ENCODE peak calls at places on chromosomes 1 and 21, in five cellular contexts. N is IMR-90, Y is H1, F is K562, U is HepG2. J is an unnamed sample.

GRCh38 chr1:1599919-1600860 is at the start of gene FNDC10:
- DNase-seq in N (no peak), Y (peak; percentile 68), F (peak; percentile 79), U (no peak), J (no peak)

GRCh38 chr1:177243773-177244172 is 73.0 kb downstream of the BRINP2 start:
- DNase-seq in N (no peak), Y (no peak), F (no peak), U (no peak), J (no peak)

GRCh38 chr1:110425611-110426152 is 18.2 kb upstream of the LAMTOR5 start:
- DNase-seq in N (no peak), Y (no peak), F (no peak), U (no peak), J (no peak)

GRCh38 chr1:47694011-47694890 is 256.4 kb downstream of the FOXD2 start:
- DNase-seq in N (no peak), Y (peak; percentile 27), F (no peak), U (no peak), J (no peak)

GRCh38 chr21:27505516-27505915 is 538.6 kb upstream of the ADAMTS5 start:
- DNase-seq in N (peak; percentile 70), Y (no peak), F (no peak), U (no peak), J (no peak)

GRCh38 chr1:6848816-6849215 is 63.6 kb downstream of the CAMTA1 start:
- DNase-seq in N (no peak), Y (no peak), F (no peak), U (no peak), J (no peak)

GRCh38 chr1:117656202-117656641 is 50.4 kb downstream of the TENT5C start:
- DNase-seq in N (no peak), Y (no peak), F (peak; percentile 40), U (no peak), J (no peak)

GRCh38 chr21:34544032-34544496 is 32.1 kb upstream of the KCNE1 start:
- DNase-seq in N (peak; percentile 75), Y (peak; percentile 72), F (peak; percentile 83), U (peak; percentile 88), J (peak; percentile 53)

GRCh38 chr21:44654576-44654950 is at the start of gene KRTAP12-4:
- DNase-seq in N (no peak), Y (no peak), F (no peak), U (no peak), J (no peak)

GRCh38 chr21:44656868-44657267 is 864 bp upstream of the KRTAP12-3 start:
- DNase-seq in N (no peak), Y (no peak), F (no peak), U (no peak), J (no peak)

GRCh38 chr21:44653123-44653522 is 1.3 kb downstream of the KRTAP12-4 start:
- DNase-seq in N (no peak), Y (no peak), F (peak; percentile 18), U (no peak), J (no peak)

GRCh38 chr21:44650973-44651675 is 3.3 kb downstream of the KRTAP12-4 start:
- DNase-seq in N (no peak), Y (no peak), F (no peak), U (no peak), J (no peak)

GRCh38 chr21:44653656-44654575 is 543 bp downstream of the KRTAP12-4 start:
- DNase-seq in N (no peak), Y (no peak), F (no peak), U (no peak), J (no peak)
- TF ChIP-seq RFX5 in N (no peak), Y (no peak), F (no peak), U (no peak), J (no peak)

GRCh38 chr1:22210636-22211035 is 67.7 kb upstream of the WNT4 start:
- DNase-seq in N (no peak), Y (no peak), F (no peak), U (no peak), J (no peak)
- TF ChIP-seq RFX5 in N (no peak), Y (no peak), F (no peak), U (no peak), J (no peak)

DNA sequence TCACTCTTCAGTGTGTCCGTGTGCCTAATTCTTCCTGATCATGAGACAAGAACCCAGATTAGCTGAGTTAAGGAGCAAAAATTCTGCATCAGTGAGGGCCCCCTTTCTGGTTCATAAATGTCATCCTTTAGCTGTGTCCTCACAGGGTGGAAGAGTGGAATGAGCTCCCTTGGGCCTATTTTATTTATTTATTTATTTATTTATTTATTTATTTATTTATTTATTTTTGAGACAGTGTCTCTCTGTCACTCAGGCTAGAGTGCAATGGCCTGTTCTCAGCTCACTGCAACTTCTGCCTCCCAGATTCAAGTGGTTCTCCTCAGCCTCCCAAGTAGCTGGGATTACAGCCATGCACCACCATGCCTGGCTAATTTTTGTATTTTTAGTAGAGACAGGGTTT is 131.7 kb downstream of the PATJ start:
- DNase-seq in N (no peak), Y (no peak), F (no peak), U (no peak), J (no peak)
- TF ChIP-seq RFX5 in N (no peak), Y (no peak), F (no peak), U (no peak), J (no peak)

GRCh38 chr1:21659099-21659923 is 9.8 kb downstream of the RAP1GAP start:
- DNase-seq in N (peak; percentile 36), Y (peak; percentile 99), F (peak; percentile 99), U (peak; percentile 58), J (peak; percentile 60)

GRCh38 chr1:21659924-21660326 is 9.2 kb downstream of the RAP1GAP start:
- DNase-seq in N (no peak), Y (no peak), F (no peak), U (no peak), J (no peak)

GRCh38 chr1:21655259-21655658 is 13.9 kb downstream of the RAP1GAP start:
- DNase-seq in N (no peak), Y (no peak), F (no peak), U (no peak), J (no peak)

GRCh38 chr1:21655748-21656147 is 13.4 kb downstream of the RAP1GAP start:
- DNase-seq in N (no peak), Y (no peak), F (peak; percentile 75), U (peak; percentile 33), J (peak; percentile 62)

DNA sequence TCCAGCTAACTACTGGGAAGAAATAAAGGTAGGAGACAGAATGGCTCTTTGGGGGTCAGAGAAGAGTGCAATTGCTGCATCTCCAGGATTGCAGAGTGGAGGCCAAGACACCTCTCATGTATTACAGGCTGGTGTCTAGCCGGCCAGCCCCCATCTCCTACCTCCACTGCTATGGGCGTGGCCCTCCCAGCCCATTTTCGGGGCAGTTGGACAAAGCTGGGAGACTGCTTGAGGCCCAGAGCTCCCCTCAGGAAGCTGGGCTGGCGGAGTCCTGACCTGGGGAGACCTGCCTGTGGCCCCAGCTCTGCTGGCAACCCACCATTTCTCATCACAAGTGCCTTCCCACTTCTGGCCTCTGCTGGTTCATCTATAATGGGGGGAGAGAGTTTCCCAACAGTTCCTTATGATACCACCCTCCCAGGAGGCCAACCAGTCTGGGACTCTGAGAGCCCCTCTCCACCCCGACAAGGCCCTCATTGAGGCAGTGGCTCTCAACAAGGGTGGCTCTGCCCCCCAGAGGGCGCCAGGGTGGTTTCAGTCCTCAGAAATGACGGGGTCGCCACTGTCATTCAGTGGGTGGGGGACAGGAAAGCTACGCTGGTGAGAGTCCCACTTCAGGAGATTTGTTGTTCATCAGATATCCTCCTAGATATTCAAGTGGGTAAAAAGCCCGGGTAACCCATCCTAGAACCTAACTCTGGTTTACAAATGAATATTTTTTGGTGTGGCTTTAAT is 11.5 kb downstream of the RAP1GAP start:
- DNase-seq in N (no peak), Y (no peak), F (peak; percentile 46), U (no peak), J (no peak)
- TF ChIP-seq RFX5 in N (no peak), Y (no peak), F (no peak), U (no peak), J (no peak)

GRCh38 chr1:83905315-83905907 is 93.5 kb downstream of the TTLL7 start:
- DNase-seq in N (peak; percentile 22), Y (no peak), F (peak; percentile 26), U (no peak), J (no peak)
- TF ChIP-seq RFX5 in N (no peak), Y (no peak), F (no peak), U (no peak), J (no peak)

GRCh38 chr1:243447844-243448243 is 192.0 kb downstream of the SDCCAG8 start:
- DNase-seq in N (no peak), Y (no peak), F (no peak), U (no peak), J (no peak)

GRCh38 chr1:243452092-243452491 is 196.3 kb downstream of the SDCCAG8 start:
- DNase-seq in N (no peak), Y (no peak), F (no peak), U (no peak), J (no peak)

GRCh38 chr1:243443557-243443956 is 187.7 kb downstream of the SDCCAG8 start:
- DNase-seq in N (no peak), Y (no peak), F (no peak), U (no peak), J (no peak)

GRCh38 chr1:243441601-243442000 is 185.8 kb downstream of the SDCCAG8 start:
- DNase-seq in N (no peak), Y (no peak), F (no peak), U (no peak), J (no peak)

DNA sequence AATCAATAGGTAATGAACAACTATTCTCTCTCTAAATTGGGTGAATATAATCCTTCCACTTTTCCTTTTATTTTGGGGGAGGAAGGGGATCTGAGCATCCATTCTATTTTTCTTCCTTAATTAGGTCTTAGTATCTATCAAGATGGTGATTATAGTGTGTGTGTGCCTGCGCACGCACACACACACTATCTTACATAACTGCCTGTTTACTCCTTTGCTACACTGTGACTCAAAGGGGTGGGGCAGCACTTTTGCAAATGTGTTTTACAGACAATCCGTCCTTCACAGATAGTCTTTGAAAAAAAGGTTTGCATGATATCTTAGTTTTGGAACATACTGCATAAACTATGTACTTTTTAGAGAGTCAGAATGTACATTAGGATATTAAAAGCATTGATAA is 191.5 kb downstream of the SDCCAG8 start:
- DNase-seq in N (peak; percentile 62), Y (no peak), F (peak; percentile 67), U (no peak), J (peak; percentile 22)
- TF ChIP-seq RFX5 in N (no peak), Y (no peak), F (no peak), U (no peak), J (no peak)

J was measured in A549.